ENCODE peak calls at places on chromosomes 6 and 20, in four cellular contexts. U, B, R and Y are unnamed samples.

GRCh38 chr6:169229611-169230321 is 23.9 kb downstream of the THBS2 start:
- DNase-seq in B (no peak), U (no peak), R (no peak), Y (no peak)

GRCh38 chr20:62642666-62643520 is 590 bp downstream of the SLCO4A1 start:
- DNase-seq in B (peak; percentile 30), U (peak; percentile 42), R (peak; percentile 42), Y (peak; percentile 50)

GRCh38 chr6:46290916-46291633 is 120.3 kb upstream of the ENPP5 start:
- DNase-seq in R (no peak), B (no peak), U (no peak), Y (no peak)

GRCh38 chr20:21682576-21682975 is 22.9 kb upstream of the PAX1 start:
- DNase-seq in R (no peak), B (no peak), U (no peak), Y (no peak)

GRCh38 chr20:25040438-25040831 is 17.5 kb downstream of the ACSS1 start:
- DNase-seq in B (no peak), R (no peak), U (no peak), Y (no peak)

GRCh38 chr6:112640895-112641294 is 293.8 kb downstream of the RFPL4B start:
- DNase-seq in B (no peak), U (no peak), R (no peak), Y (no peak)

GRCh38 chr6:29777319-29777718 is 50.3 kb upstream of the HLA-G start:
- DNase-seq in R (no peak), U (no peak), B (no peak), Y (no peak)

GRCh38 chr6:49951926-49952325 is 12.0 kb downstream of the DEFB114 start:
- DNase-seq in U (no peak), B (no peak), R (no peak), Y (no peak)

GRCh38 chr6:129236110-129236509 is 353.2 kb downstream of the LAMA2 start:
- DNase-seq in R (no peak), B (no peak), U (no peak), Y (no peak)